ENCODE peak calls at places on chromosome 1, in four cellular contexts. L is activated CD8-positive, alpha-beta T cell treated with anti-CD3 and anti-CD28 coated beads, Interleukin-2, amount 10 ng/mL, durations not matched to agents 7 days and 5 days; M is stimulated activated CD8-positive, alpha-beta memory T cell treated with anti-CD3 and anti-CD28 coated beads, Interleukin-2, amount 100 ng/mL, for 1 hour; Q is stimulated activated CD4-positive, alpha-beta T cell treated with anti-CD3 and anti-CD28 coated beads, Interleukin-15, amount 100 ng/mL, for 1 hour. U is an unnamed sample.

GRCh38 chr1:59039551-59039950 is 255.7 kb upstream of the JUN start:
- DNase-seq in Q (no peak), M (no peak), L (no peak), U (no peak)

GRCh38 chr1:208298593-208299233 is 54.5 kb upstream of the PLXNA2 start:
- DNase-seq in M (no peak), Q (no peak), L (no peak), U (no peak)

GRCh38 chr1:942411-942821 is 16.6 kb downstream of the NOC2L start:
- DNase-seq in L (no peak), M (no peak), Q (no peak), U (peak; percentile 51)

GRCh38 chr1:244896550-244896949 is 32.2 kb upstream of the HNRNPU start:
- DNase-seq in M (no peak), Q (no peak), L (no peak), U (no peak)

GRCh38 chr1:34642679-34643078 is 112.2 kb upstream of the GJB5 start:
- DNase-seq in Q (no peak), M (no peak), L (no peak), U (no peak)

GRCh38 chr1:59672851-59673574 is 141.7 kb upstream of the HOOK1 start:
- DNase-seq in L (no peak), M (no peak), Q (no peak), U (no peak)

GRCh38 chr1:235072096-235072495 is 56.5 kb downstream of the TOMM20 start:
- DNase-seq in L (no peak), Q (no peak), M (no peak), U (no peak)

GRCh38 chr1:200118779-200119505 is 91.4 kb downstream of the NR5A2 start:
- DNase-seq in M (no peak), Q (no peak), L (no peak), U (no peak)

GRCh38 chr1:14476170-14476955 is 122.1 kb upstream of the KAZN start:
- DNase-seq in M (no peak), Q (no peak), L (no peak), U (no peak)

U was measured in HAP-1.